ENCODE peak calls at places on chromosomes 12 and 14, in six cellular contexts. One of them, this sample, is unnamed.

GRCh38 chr14:70782361-70782760 is 27.0 kb downstream of the MAP3K9 start:
- DNase-seq in HepG2: no peak
- DNase-seq in H1: no peak
- DNase-seq in GM12878: no peak
- DNase-seq in K562: no peak
- DNase-seq in SK-N-SH: no peak
- DNase-seq in this sample: no peak

GRCh38 chr14:58796201-58796600 is 158.4 kb downstream of the DACT1 start:
- DNase-seq in HepG2: no peak
- DNase-seq in H1: no peak
- DNase-seq in GM12878: no peak
- DNase-seq in K562: no peak
- DNase-seq in SK-N-SH: no peak
- DNase-seq in this sample: no peak

GRCh38 chr14:49897965-49898364 is 5.1 kb downstream of the ARF6 start:
- DNase-seq in HepG2: no peak
- DNase-seq in H1: no peak
- DNase-seq in GM12878: no peak
- DNase-seq in K562: no peak
- DNase-seq in SK-N-SH: no peak
- DNase-seq in this sample: no peak

GRCh38 chr12:119689935-119690500 is 22.1 kb downstream of the PRKAB1 start:
- DNase-seq in HepG2: no peak
- DNase-seq in H1: no peak
- DNase-seq in GM12878: no peak
- DNase-seq in K562: no peak
- DNase-seq in SK-N-SH: no peak
- DNase-seq in this sample: no peak

GRCh38 chr14:58297412-58297761 is 968 bp upstream of the ARID4A start:
- DNase-seq in HepG2: no peak
- DNase-seq in H1: no peak
- DNase-seq in GM12878: no peak
- DNase-seq in K562: no peak
- DNase-seq in SK-N-SH: no peak
- DNase-seq in this sample: no peak

GRCh38 chr12:117643971-117644370 is 282.5 kb upstream of the NOS1 start:
- DNase-seq in HepG2: no peak
- DNase-seq in H1: no peak
- DNase-seq in GM12878: no peak
- DNase-seq in K562: no peak
- DNase-seq in SK-N-SH: peak
- DNase-seq in this sample: no peak

GRCh38 chr14:103105580-103106168 is 11.1 kb downstream of the EXOC3L4 start:
- DNase-seq in HepG2: no peak
- DNase-seq in H1: no peak
- DNase-seq in GM12878: no peak
- DNase-seq in K562: no peak
- DNase-seq in SK-N-SH: no peak
- DNase-seq in this sample: no peak

GRCh38 chr14:80919622-80920021 is 21.9 kb downstream of the CEP128 start:
- DNase-seq in HepG2: no peak
- DNase-seq in H1: no peak
- DNase-seq in GM12878: no peak
- DNase-seq in K562: no peak
- DNase-seq in SK-N-SH: no peak
- DNase-seq in this sample: no peak

GRCh38 chr14:56195727-56196126 is 77.5 kb downstream of the PELI2 start:
- DNase-seq in HepG2: no peak
- DNase-seq in H1: no peak
- DNase-seq in GM12878: peak
- DNase-seq in K562: no peak
- DNase-seq in SK-N-SH: no peak
- DNase-seq in this sample: no peak

GRCh38 chr12:24244801-24245200 is 295.3 kb upstream of the SOX5 start:
- DNase-seq in HepG2: no peak
- DNase-seq in H1: no peak
- DNase-seq in GM12878: no peak
- DNase-seq in K562: no peak
- DNase-seq in SK-N-SH: no peak
- DNase-seq in this sample: no peak

GRCh38 chr14:99168330-99168729 is 103.7 kb downstream of the BCL11B start:
- DNase-seq in HepG2: no peak
- DNase-seq in H1: peak
- DNase-seq in GM12878: no peak
- DNase-seq in K562: no peak
- DNase-seq in SK-N-SH: no peak
- DNase-seq in this sample: no peak

GRCh38 chr14:96634896-96635295 is 132.7 kb downstream of the PAPOLA start:
- DNase-seq in HepG2: no peak
- DNase-seq in H1: peak
- DNase-seq in GM12878: no peak
- DNase-seq in K562: no peak
- DNase-seq in SK-N-SH: peak
- DNase-seq in this sample: no peak

GRCh38 chr12:218221-218620 is 4.3 kb upstream of the SLC6A12 start:
- DNase-seq in HepG2: no peak
- DNase-seq in H1: no peak
- DNase-seq in GM12878: no peak
- DNase-seq in K562: no peak
- DNase-seq in SK-N-SH: no peak
- DNase-seq in this sample: no peak

GRCh38 chr12:3202734-3203446 is 125.7 kb downstream of the TSPAN9 start:
- DNase-seq in HepG2: peak
- DNase-seq in H1: peak
- DNase-seq in GM12878: no peak
- DNase-seq in K562: peak
- DNase-seq in SK-N-SH: peak
- DNase-seq in this sample: peak

GRCh38 chr14:91508105-91508504 is 2.0 kb downstream of the PPP4R3A start:
- DNase-seq in HepG2: no peak
- DNase-seq in H1: no peak
- DNase-seq in GM12878: no peak
- DNase-seq in K562: no peak
- DNase-seq in SK-N-SH: no peak
- DNase-seq in this sample: no peak

GRCh38 chr12:77401062-77401461 is 335.7 kb upstream of the E2F7 start:
- DNase-seq in HepG2: no peak
- DNase-seq in H1: no peak
- DNase-seq in GM12878: no peak
- DNase-seq in K562: no peak
- DNase-seq in SK-N-SH: no peak
- DNase-seq in this sample: no peak

GRCh38 chr12:20527396-20528154 is 159.2 kb downstream of the PDE3A start:
- DNase-seq in HepG2: no peak
- DNase-seq in H1: no peak
- DNase-seq in GM12878: no peak
- DNase-seq in K562: no peak
- DNase-seq in SK-N-SH: no peak
- DNase-seq in this sample: no peak

GRCh38 chr12:65675141-65675621 is 149.1 kb upstream of the HMGA2 start:
- DNase-seq in HepG2: no peak
- DNase-seq in H1: no peak
- DNase-seq in GM12878: no peak
- DNase-seq in K562: no peak
- DNase-seq in SK-N-SH: no peak
- DNase-seq in this sample: no peak

GRCh38 chr14:77027538-77028383 is 747 bp downstream of the IRF2BPL start:
- DNase-seq in HepG2: no peak
- DNase-seq in H1: peak
- DNase-seq in GM12878: no peak
- DNase-seq in K562: peak
- DNase-seq in SK-N-SH: peak
- DNase-seq in this sample: peak

GRCh38 chr14:38290601-38291190 is 34.8 kb upstream of the CLEC14A start:
- DNase-seq in HepG2: peak
- DNase-seq in H1: no peak
- DNase-seq in GM12878: no peak
- DNase-seq in K562: no peak
- DNase-seq in SK-N-SH: no peak
- DNase-seq in this sample: no peak

GRCh38 chr12:5715076-5715475 is 230.0 kb downstream of the ANO2 start:
- DNase-seq in HepG2: peak
- DNase-seq in H1: no peak
- DNase-seq in GM12878: no peak
- DNase-seq in K562: no peak
- DNase-seq in SK-N-SH: no peak
- DNase-seq in this sample: no peak

GRCh38 chr12:48296586-48297396 is 53.9 kb downstream of the ZNF641 start:
- DNase-seq in HepG2: no peak
- DNase-seq in H1: peak
- DNase-seq in GM12878: no peak
- DNase-seq in K562: peak
- DNase-seq in SK-N-SH: peak
- DNase-seq in this sample: no peak

GRCh38 chr14:23578560-23579310 is at the start of gene JPH4:
- DNase-seq in HepG2: no peak
- DNase-seq in H1: peak
- DNase-seq in GM12878: no peak
- DNase-seq in K562: peak
- DNase-seq in SK-N-SH: peak
- DNase-seq in this sample: no peak

GRCh38 chr12:232731-233614 is 19.0 kb upstream of the SLC6A12 start:
- DNase-seq in HepG2: no peak
- DNase-seq in H1: no peak
- DNase-seq in GM12878: no peak
- DNase-seq in K562: no peak
- DNase-seq in SK-N-SH: no peak
- DNase-seq in this sample: no peak

GRCh38 chr12:109768901-109769670 is 55.5 kb downstream of the FAM222A start:
- DNase-seq in HepG2: no peak
- DNase-seq in H1: peak
- DNase-seq in GM12878: no peak
- DNase-seq in K562: no peak
- DNase-seq in SK-N-SH: peak
- DNase-seq in this sample: no peak

GRCh38 chr14:74109369-74109768 is 24.6 kb downstream of the LIN52 start:
- DNase-seq in HepG2: no peak
- DNase-seq in H1: no peak
- DNase-seq in GM12878: no peak
- DNase-seq in K562: no peak
- DNase-seq in SK-N-SH: no peak
- DNase-seq in this sample: no peak

GRCh38 chr14:94676495-94677238 is 64.5 kb downstream of the SERPINA3 start:
- DNase-seq in HepG2: no peak
- DNase-seq in H1: no peak
- DNase-seq in GM12878: no peak
- DNase-seq in K562: no peak
- DNase-seq in SK-N-SH: no peak
- DNase-seq in this sample: no peak

GRCh38 chr12:94704452-94704871 is 54.1 kb upstream of the TMCC3 start:
- DNase-seq in HepG2: peak
- DNase-seq in H1: no peak
- DNase-seq in GM12878: no peak
- DNase-seq in K562: no peak
- DNase-seq in SK-N-SH: no peak
- DNase-seq in this sample: no peak

GRCh38 chr12:68591716-68592437 is 18.8 kb upstream of the RAP1B start:
- DNase-seq in HepG2: no peak
- DNase-seq in H1: no peak
- DNase-seq in GM12878: peak
- DNase-seq in K562: no peak
- DNase-seq in SK-N-SH: no peak
- DNase-seq in this sample: no peak

GRCh38 chr12:85865905-85866304 is 8.2 kb upstream of the NTS start:
- DNase-seq in HepG2: no peak
- DNase-seq in H1: no peak
- DNase-seq in GM12878: no peak
- DNase-seq in K562: no peak
- DNase-seq in SK-N-SH: no peak
- DNase-seq in this sample: no peak

GRCh38 chr14:101589486-101590015 is 28.3 kb downstream of the DIO3 start:
- DNase-seq in HepG2: no peak
- DNase-seq in H1: no peak
- DNase-seq in GM12878: no peak
- DNase-seq in K562: no peak
- DNase-seq in SK-N-SH: peak
- DNase-seq in this sample: no peak

GRCh38 chr14:64507376-64508156 is 3.0 kb downstream of the ZBTB1 start:
- DNase-seq in HepG2: no peak
- DNase-seq in H1: no peak
- DNase-seq in GM12878: no peak
- DNase-seq in K562: no peak
- DNase-seq in SK-N-SH: no peak
- DNase-seq in this sample: no peak
- TF ChIP-seq GABPA in HepG2: no peak
- TF ChIP-seq GABPA in H1: no peak
- TF ChIP-seq GABPA in GM12878: no peak
- TF ChIP-seq GABPA in K562: no peak
- TF ChIP-seq GABPA in SK-N-SH: no peak
- TF ChIP-seq GABPA in this sample: no peak

GRCh38 chr12:55734595-55734994 is 5.8 kb upstream of the CD63 start:
- DNase-seq in HepG2: no peak
- DNase-seq in H1: no peak
- DNase-seq in GM12878: no peak
- DNase-seq in K562: no peak
- DNase-seq in SK-N-SH: no peak
- DNase-seq in this sample: no peak
- TF ChIP-seq CTCF in HepG2: no peak
- TF ChIP-seq CTCF in H1: no peak
- TF ChIP-seq CTCF in GM12878: no peak
- TF ChIP-seq CTCF in K562: no peak
- TF ChIP-seq CTCF in SK-N-SH: no peak
- TF ChIP-seq CTCF in this sample: no peak

DNA sequence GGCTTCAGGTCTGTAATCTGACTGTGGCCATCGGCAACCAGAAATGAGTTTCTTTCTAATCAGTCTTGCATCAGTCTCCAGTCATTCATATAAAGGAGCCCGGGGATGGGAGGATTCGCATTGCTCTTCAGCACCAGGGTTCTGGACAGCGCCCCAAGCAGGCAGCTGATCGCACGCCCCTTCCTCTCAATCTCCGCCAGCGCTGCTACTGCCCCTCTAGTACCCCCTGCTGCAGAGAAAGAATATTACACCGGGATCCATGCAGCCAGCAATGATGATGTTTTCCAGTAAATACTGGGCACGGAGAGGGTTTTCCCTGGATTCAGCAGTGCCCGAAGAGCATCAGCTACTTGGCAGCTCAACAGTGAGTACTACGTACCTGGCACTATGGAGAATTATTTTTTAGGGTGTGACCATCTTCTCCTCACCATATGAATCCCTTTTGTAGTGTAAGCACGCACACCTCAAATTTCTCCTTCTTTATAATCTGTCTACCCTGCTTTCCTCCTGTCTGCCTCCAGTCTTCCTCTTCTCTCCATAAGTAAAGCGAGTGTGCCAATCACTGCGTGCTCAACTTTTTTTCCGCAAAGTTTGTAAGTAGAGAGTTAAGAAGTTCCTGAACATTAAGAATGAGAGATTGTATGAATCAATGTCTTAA is at the start of gene TPH2:
- DNase-seq in HepG2: peak
- DNase-seq in H1: peak
- DNase-seq in GM12878: no peak
- DNase-seq in K562: peak
- DNase-seq in SK-N-SH: peak
- DNase-seq in this sample: peak
- TF ChIP-seq GABPA in HepG2: peak
- TF ChIP-seq GABPA in H1: no peak
- TF ChIP-seq GABPA in GM12878: no peak
- TF ChIP-seq GABPA in K562: no peak
- TF ChIP-seq GABPA in SK-N-SH: no peak
- TF ChIP-seq GABPA in this sample: no peak

GRCh38 chr14:48537600-48537999 is 862.2 kb upstream of the MDGA2 start:
- DNase-seq in HepG2: no peak
- DNase-seq in H1: no peak
- DNase-seq in GM12878: no peak
- DNase-seq in K562: no peak
- DNase-seq in SK-N-SH: no peak
- DNase-seq in this sample: no peak

GRCh38 chr14:48536318-48536717 is 860.9 kb upstream of the MDGA2 start:
- DNase-seq in HepG2: peak
- DNase-seq in H1: peak
- DNase-seq in GM12878: no peak
- DNase-seq in K562: no peak
- DNase-seq in SK-N-SH: peak
- DNase-seq in this sample: no peak
- TF ChIP-seq CTCF in HepG2: no peak
- TF ChIP-seq CTCF in H1: peak
- TF ChIP-seq CTCF in GM12878: no peak
- TF ChIP-seq CTCF in K562: no peak
- TF ChIP-seq CTCF in SK-N-SH: no peak
- TF ChIP-seq CTCF in this sample: no peak